ENCODE peak calls at places on chromosome 13, in six cellular contexts. One of them, this sample, is unnamed.

GRCh38 chr13:44084146-44084545 is 204.4 kb downstream of the LACC1 start:
- DNase-seq in cardiac muscle cell: no peak
- DNase-seq in colonic mucosa: no peak
- DNase-seq in psoas muscle: no peak
- DNase-seq in body of pancreas: no peak
- DNase-seq in tibial artery: no peak
- DNase-seq in this sample: no peak

GRCh38 chr13:43730642-43731041 is 56.1 kb downstream of the ENOX1 start:
- DNase-seq in cardiac muscle cell: peak
- DNase-seq in colonic mucosa: no peak
- DNase-seq in psoas muscle: no peak
- DNase-seq in body of pancreas: peak
- DNase-seq in tibial artery: no peak
- DNase-seq in this sample: no peak

GRCh38 chr13:107799001-107799400 is 416.3 kb downstream of the LIG4 start:
- DNase-seq in cardiac muscle cell: peak
- DNase-seq in colonic mucosa: no peak
- DNase-seq in psoas muscle: no peak
- DNase-seq in body of pancreas: no peak
- DNase-seq in tibial artery: no peak
- DNase-seq in this sample: no peak

GRCh38 chr13:65868106-65868505 is 1362.0 kb downstream of the PCDH9 start:
- DNase-seq in cardiac muscle cell: no peak
- DNase-seq in colonic mucosa: no peak
- DNase-seq in psoas muscle: no peak
- DNase-seq in body of pancreas: no peak
- DNase-seq in tibial artery: no peak
- DNase-seq in this sample: no peak

GRCh38 chr13:98677398-98677797 is 75.1 kb downstream of the SLC15A1 start:
- DNase-seq in cardiac muscle cell: no peak
- DNase-seq in colonic mucosa: no peak
- DNase-seq in psoas muscle: no peak
- DNase-seq in body of pancreas: no peak
- DNase-seq in tibial artery: no peak
- DNase-seq in this sample: no peak

GRCh38 chr13:48783181-48783630 is 129.5 kb downstream of the CYSLTR2 start:
- DNase-seq in cardiac muscle cell: peak
- DNase-seq in colonic mucosa: peak
- DNase-seq in psoas muscle: peak
- DNase-seq in body of pancreas: peak
- DNase-seq in tibial artery: peak
- DNase-seq in this sample: peak

GRCh38 chr13:73038064-73038463 is 20.7 kb upstream of the KLF5 start:
- DNase-seq in cardiac muscle cell: no peak
- DNase-seq in colonic mucosa: no peak
- DNase-seq in psoas muscle: no peak
- DNase-seq in body of pancreas: no peak
- DNase-seq in tibial artery: no peak
- DNase-seq in this sample: no peak

GRCh38 chr13:95044452-95045205 is 256.6 kb downstream of the ABCC4 start:
- DNase-seq in cardiac muscle cell: no peak
- DNase-seq in colonic mucosa: no peak
- DNase-seq in psoas muscle: no peak
- DNase-seq in body of pancreas: no peak
- DNase-seq in tibial artery: no peak
- DNase-seq in this sample: no peak

GRCh38 chr13:22642088-22642487 is 538.7 kb upstream of the SGCG start:
- DNase-seq in cardiac muscle cell: no peak
- DNase-seq in colonic mucosa: no peak
- DNase-seq in psoas muscle: no peak
- DNase-seq in body of pancreas: no peak
- DNase-seq in tibial artery: no peak
- DNase-seq in this sample: no peak

GRCh38 chr13:25018729-25019115 is 77.2 kb upstream of the PABPC3 start:
- DNase-seq in cardiac muscle cell: no peak
- DNase-seq in colonic mucosa: peak
- DNase-seq in psoas muscle: no peak
- DNase-seq in body of pancreas: no peak
- DNase-seq in tibial artery: no peak
- DNase-seq in this sample: no peak
- H3K4me3 ChIP-seq in cardiac muscle cell: peak
- H3K4me3 ChIP-seq in colonic mucosa: peak
- H3K4me3 ChIP-seq in psoas muscle: peak
- H3K4me3 ChIP-seq in body of pancreas: no peak
- H3K4me3 ChIP-seq in tibial artery: peak
- H3K4me3 ChIP-seq in this sample: no peak

GRCh38 chr13:34153428-34154180 is 335.7 kb downstream of the RFC3 start:
- DNase-seq in cardiac muscle cell: peak
- DNase-seq in colonic mucosa: no peak
- DNase-seq in psoas muscle: no peak
- DNase-seq in body of pancreas: no peak
- DNase-seq in tibial artery: no peak
- DNase-seq in this sample: no peak
- H3K27ac ChIP-seq in cardiac muscle cell: peak
- H3K27ac ChIP-seq in colonic mucosa: no peak
- H3K27ac ChIP-seq in psoas muscle: no peak
- H3K27ac ChIP-seq in body of pancreas: peak
- H3K27ac ChIP-seq in tibial artery: peak
- H3K27ac ChIP-seq in this sample: no peak

DNA sequence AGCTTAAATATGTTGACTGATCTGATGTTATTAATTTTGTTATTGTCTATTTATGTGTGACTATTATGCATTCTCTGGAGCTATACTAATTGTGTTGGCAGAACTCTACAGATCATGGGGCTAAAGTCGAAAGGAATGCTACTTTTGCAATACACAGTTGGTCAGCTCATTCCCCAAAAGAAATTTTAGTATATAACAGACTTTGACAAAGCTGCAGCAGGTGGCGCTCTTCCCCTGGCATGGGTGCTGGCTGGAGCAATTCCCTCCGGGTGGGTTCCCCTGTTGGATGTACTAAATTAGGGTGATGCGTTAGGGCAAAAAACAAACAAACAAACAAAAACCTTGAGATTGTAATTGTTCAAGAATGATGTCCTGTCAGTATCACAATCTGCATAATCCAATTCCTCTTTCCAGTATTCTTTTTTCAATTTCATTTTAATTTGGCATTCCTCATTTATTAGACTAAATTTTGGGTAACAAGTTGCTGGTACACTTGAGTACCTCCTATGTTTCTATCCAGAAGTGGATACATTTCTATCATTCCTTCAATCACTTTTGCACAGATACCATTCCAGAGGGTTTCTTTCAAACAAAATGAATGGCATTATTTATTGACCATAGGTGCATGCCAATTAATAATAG is 322.8 kb upstream of the EDNRB start:
- DNase-seq in cardiac muscle cell: peak
- DNase-seq in colonic mucosa: peak
- DNase-seq in psoas muscle: no peak
- DNase-seq in body of pancreas: no peak
- DNase-seq in tibial artery: no peak
- DNase-seq in this sample: no peak
- TF ChIP-seq CTCF in cardiac muscle cell: peak
- TF ChIP-seq CTCF in colonic mucosa: peak
- TF ChIP-seq CTCF in psoas muscle: no peak
- TF ChIP-seq CTCF in body of pancreas: no peak
- TF ChIP-seq CTCF in tibial artery: no peak
- TF ChIP-seq CTCF in this sample: peak

DNA sequence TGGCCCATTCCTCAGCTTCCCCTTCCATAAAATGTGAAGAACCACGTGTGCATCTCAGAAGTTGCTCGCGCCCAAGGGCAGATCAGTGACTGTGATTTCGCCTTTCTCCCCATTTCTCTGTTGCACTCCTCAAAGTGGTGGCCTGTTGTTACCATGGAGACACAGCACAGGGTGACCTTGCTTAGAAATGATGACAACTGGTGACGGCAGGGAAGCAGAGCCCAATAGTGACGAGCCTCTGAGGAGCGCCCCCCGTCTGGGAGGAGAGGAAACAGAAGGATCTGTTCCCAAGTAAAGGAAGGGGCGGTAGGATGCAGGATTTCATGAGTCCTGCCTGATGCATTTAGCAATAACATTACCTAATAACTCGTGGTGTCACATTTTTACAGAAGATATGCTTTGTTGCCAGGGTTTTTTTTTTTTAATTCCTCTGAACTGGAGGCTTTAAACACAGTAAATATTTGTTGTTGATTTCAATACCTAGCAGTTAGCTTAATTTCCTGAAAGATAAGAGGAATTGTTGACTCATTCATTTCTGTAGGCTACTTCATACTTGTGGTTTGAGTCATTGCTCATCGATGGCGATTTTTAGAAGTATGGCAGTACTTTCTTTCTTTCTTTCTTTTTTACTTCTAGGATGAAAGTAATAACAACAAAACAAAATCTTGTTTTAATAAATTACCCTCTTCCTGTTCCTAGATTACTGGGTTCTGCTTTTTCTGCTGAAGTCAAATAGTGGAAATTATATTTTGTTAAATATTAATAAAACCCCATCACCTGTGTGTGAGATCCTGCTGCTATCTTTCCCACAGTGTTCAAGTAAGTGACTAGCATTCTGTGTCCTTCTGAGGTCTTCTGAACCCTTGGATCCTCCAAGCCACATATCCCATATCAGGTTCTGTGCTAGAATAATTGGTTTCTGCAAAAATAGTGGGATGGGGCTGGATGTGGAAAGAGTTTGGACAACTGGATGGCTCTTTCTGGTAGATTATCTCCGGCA is 36.0 kb downstream of the MBNL2 start:
- DNase-seq in cardiac muscle cell: peak
- DNase-seq in colonic mucosa: no peak
- DNase-seq in psoas muscle: peak
- DNase-seq in body of pancreas: peak
- DNase-seq in tibial artery: peak
- DNase-seq in this sample: peak
- H3K4me3 ChIP-seq in cardiac muscle cell: no peak
- H3K4me3 ChIP-seq in colonic mucosa: no peak
- H3K4me3 ChIP-seq in psoas muscle: no peak
- H3K4me3 ChIP-seq in body of pancreas: no peak
- H3K4me3 ChIP-seq in tibial artery: no peak
- H3K4me3 ChIP-seq in this sample: no peak

DNA sequence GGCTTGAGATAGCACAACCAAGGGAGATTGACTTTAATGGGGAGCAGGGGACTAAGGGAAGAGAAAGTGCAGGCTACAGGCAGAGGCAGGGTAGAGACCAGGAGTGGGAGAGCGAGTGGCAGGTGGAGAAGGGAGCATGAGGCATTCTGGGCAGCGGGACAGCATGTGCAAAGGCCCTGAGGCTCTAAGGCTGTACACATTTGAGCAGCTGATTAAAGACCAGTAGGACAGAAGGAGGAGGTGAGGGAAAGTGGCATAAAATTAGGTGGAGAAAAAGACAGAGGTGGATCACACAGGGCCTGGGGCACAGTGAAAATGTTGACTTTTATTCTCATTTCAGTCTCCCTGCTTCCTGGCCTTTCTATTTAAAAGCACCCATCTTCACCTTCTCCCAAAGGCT is 74.4 kb downstream of the ALOX5AP start:
- DNase-seq in cardiac muscle cell: no peak
- DNase-seq in colonic mucosa: no peak
- DNase-seq in psoas muscle: no peak
- DNase-seq in body of pancreas: no peak
- DNase-seq in tibial artery: no peak
- DNase-seq in this sample: no peak
- H3K27ac ChIP-seq in cardiac muscle cell: no peak
- H3K27ac ChIP-seq in colonic mucosa: no peak
- H3K27ac ChIP-seq in psoas muscle: no peak
- H3K27ac ChIP-seq in body of pancreas: peak
- H3K27ac ChIP-seq in tibial artery: no peak
- H3K27ac ChIP-seq in this sample: no peak

DNA sequence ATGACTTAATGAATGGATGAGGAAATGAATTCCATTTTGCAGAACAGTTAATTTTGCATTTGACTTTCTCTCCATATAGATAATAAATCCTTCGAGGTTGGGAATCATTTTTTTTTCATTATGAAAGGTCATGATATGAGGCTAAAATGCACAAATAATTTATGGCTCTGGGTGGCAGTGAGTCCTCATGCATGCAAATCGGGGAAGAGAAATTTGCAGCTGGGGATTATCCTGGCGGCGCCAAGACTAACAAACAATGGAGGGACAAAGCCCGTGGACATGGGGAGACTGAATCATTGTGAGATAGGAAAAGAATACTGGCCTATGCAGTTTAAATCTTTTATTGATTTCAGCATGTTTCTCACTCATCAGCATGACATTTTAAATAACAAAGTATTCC is 102.2 kb downstream of the ERCC5 start:
- DNase-seq in cardiac muscle cell: peak
- DNase-seq in colonic mucosa: no peak
- DNase-seq in psoas muscle: no peak
- DNase-seq in body of pancreas: no peak
- DNase-seq in tibial artery: no peak
- DNase-seq in this sample: no peak
- TF ChIP-seq CTCF in cardiac muscle cell: no peak
- TF ChIP-seq CTCF in colonic mucosa: no peak
- TF ChIP-seq CTCF in psoas muscle: no peak
- TF ChIP-seq CTCF in body of pancreas: no peak
- TF ChIP-seq CTCF in tibial artery: no peak
- TF ChIP-seq CTCF in this sample: peak

GRCh38 chr13:19888799-19889198 is 25.4 kb upstream of the ZMYM5 start:
- DNase-seq in cardiac muscle cell: peak
- DNase-seq in colonic mucosa: no peak
- DNase-seq in psoas muscle: no peak
- DNase-seq in body of pancreas: no peak
- DNase-seq in tibial artery: no peak
- DNase-seq in this sample: no peak

GRCh38 chr13:19890030-19890429 is 26.6 kb upstream of the ZMYM5 start:
- DNase-seq in cardiac muscle cell: no peak
- DNase-seq in colonic mucosa: no peak
- DNase-seq in psoas muscle: no peak
- DNase-seq in body of pancreas: no peak
- DNase-seq in tibial artery: no peak
- DNase-seq in this sample: no peak
- H3K4me3 ChIP-seq in cardiac muscle cell: no peak
- H3K4me3 ChIP-seq in colonic mucosa: no peak
- H3K4me3 ChIP-seq in psoas muscle: no peak
- H3K4me3 ChIP-seq in body of pancreas: no peak
- H3K4me3 ChIP-seq in tibial artery: no peak
- H3K4me3 ChIP-seq in this sample: no peak

GRCh38 chr13:21234537-21234936 is 58.1 kb downstream of the MRPL57 start:
- DNase-seq in cardiac muscle cell: no peak
- DNase-seq in colonic mucosa: no peak
- DNase-seq in psoas muscle: no peak
- DNase-seq in body of pancreas: no peak
- DNase-seq in tibial artery: no peak
- DNase-seq in this sample: no peak

GRCh38 chr13:21232196-21232595 is 55.7 kb downstream of the MRPL57 start:
- DNase-seq in cardiac muscle cell: peak
- DNase-seq in colonic mucosa: no peak
- DNase-seq in psoas muscle: peak
- DNase-seq in body of pancreas: no peak
- DNase-seq in tibial artery: no peak
- DNase-seq in this sample: peak

GRCh38 chr13:21231426-21231945 is 55.0 kb downstream of the MRPL57 start:
- DNase-seq in cardiac muscle cell: peak
- DNase-seq in colonic mucosa: no peak
- DNase-seq in psoas muscle: no peak
- DNase-seq in body of pancreas: no peak
- DNase-seq in tibial artery: no peak
- DNase-seq in this sample: no peak

GRCh38 chr13:21233086-21233485 is 56.6 kb downstream of the MRPL57 start:
- DNase-seq in cardiac muscle cell: no peak
- DNase-seq in colonic mucosa: no peak
- DNase-seq in psoas muscle: no peak
- DNase-seq in body of pancreas: no peak
- DNase-seq in tibial artery: no peak
- DNase-seq in this sample: no peak

GRCh38 chr13:21232599-21232998 is 56.1 kb downstream of the MRPL57 start:
- DNase-seq in cardiac muscle cell: no peak
- DNase-seq in colonic mucosa: no peak
- DNase-seq in psoas muscle: no peak
- DNase-seq in body of pancreas: no peak
- DNase-seq in tibial artery: no peak
- DNase-seq in this sample: no peak
- H3K27ac ChIP-seq in cardiac muscle cell: no peak
- H3K27ac ChIP-seq in colonic mucosa: no peak
- H3K27ac ChIP-seq in psoas muscle: peak
- H3K27ac ChIP-seq in body of pancreas: no peak
- H3K27ac ChIP-seq in tibial artery: no peak
- H3K27ac ChIP-seq in this sample: no peak

This sample was measured in tibial nerve.